ENCODE peak calls at places on chromosomes 4 and X, in nine cellular contexts. Q is NB4, R is type B pancreatic cell, U is transverse colon, F is GM10248, S is neural crest cell, A is tibial nerve, X is coronary artery, Z is epithelial cell of esophagus. V is an unnamed sample.

GRCh38 chrX:153926594-153926862 is 464 bp upstream of the ARHGAP4 start:
- DNase-seq in R (no peak), A (no peak), S (no peak), U (no peak), Z (no peak), X (no peak), F (no peak), Q (no peak), V (peak)

GRCh38 chrX:115494133-115494532 is 66.8 kb upstream of the PLS3 start:
- DNase-seq in Q (no peak), Z (no peak), X (no peak), S (no peak), F (no peak), R (no peak), U (no peak), A (no peak), V (no peak)

GRCh38 chrX:40146471-40147398 is 49.0 kb upstream of the BCOR start:
- DNase-seq in S (peak), Z (no peak), R (peak), F (peak), U (no peak), A (no peak), X (no peak), Q (peak), V (no peak)

GRCh38 chrX:100962811-100963210 is 6.7 kb upstream of the ARL13A start:
- DNase-seq in Q (no peak), F (no peak), U (no peak), R (no peak), S (no peak), Z (no peak), A (no peak), X (no peak), V (no peak)

GRCh38 chr4:149897784-149898183 is 82.1 kb upstream of the IQCM start:
- DNase-seq in F (no peak), Q (peak), S (no peak), Z (peak), U (no peak), X (no peak), A (no peak), R (no peak), V (no peak)

GRCh38 chr4:143921160-143921559 is 15.8 kb upstream of the GYPE start:
- DNase-seq in Q (no peak), R (no peak), Z (no peak), A (no peak), U (no peak), X (no peak), S (no peak), F (no peak), V (no peak)

GRCh38 chr4:123481034-123481433 is 84.4 kb downstream of the SPRY1 start:
- DNase-seq in X (no peak), Z (peak), A (no peak), R (no peak), F (no peak), S (no peak), Q (no peak), U (no peak), V (no peak)

GRCh38 chr4:73127839-73128448 is 58.4 kb upstream of the COX18 start:
- DNase-seq in Q (peak), A (no peak), R (no peak), Z (peak), F (no peak), S (no peak), X (no peak), U (no peak), V (no peak)

GRCh38 chrX:115592997-115593734 is 32.2 kb downstream of the PLS3 start:
- DNase-seq in Q (no peak), R (no peak), A (no peak), X (no peak), S (no peak), Z (peak), F (no peak), U (no peak), V (no peak)

GRCh38 chr4:89303177-89303576 is 4.4 kb downstream of the GPRIN3 start:
- DNase-seq in S (no peak), U (peak), F (no peak), Q (no peak), A (no peak), R (no peak), Z (no peak), X (no peak), V (no peak)

GRCh38 chr4:167622481-167623240 is 388.4 kb upstream of the SPOCK3 start:
- DNase-seq in S (peak), Q (peak), U (peak), Z (peak), F (peak), A (no peak), R (peak), X (no peak), V (no peak)

GRCh38 chr4:48169636-48170035 is 35.6 kb upstream of the TXK start:
- DNase-seq in Z (no peak), U (no peak), R (no peak), S (no peak), Q (no peak), F (no peak), A (no peak), X (no peak), V (no peak)

GRCh38 chr4:52712172-52712990 is 38.8 kb downstream of the ERVMER34-1 start:
- DNase-seq in F (peak), Q (peak), U (peak), X (peak), A (peak), R (peak), Z (peak), S (peak), V (peak)

GRCh38 chrX:16848541-16848940 is 21.6 kb downstream of the RBBP7 start:
- DNase-seq in A (no peak), U (no peak), S (no peak), X (no peak), R (no peak), F (no peak), Q (no peak), Z (no peak), V (no peak)

GRCh38 chr4:110644008-110644407 is 21.1 kb upstream of the PITX2 start:
- DNase-seq in X (no peak), U (no peak), Z (no peak), R (no peak), A (no peak), F (no peak), Q (no peak), S (no peak), V (no peak)

GRCh38 chr4:6568689-6569332 is 6.2 kb upstream of the MAN2B2 start:
- DNase-seq in Q (peak), U (no peak), A (no peak), S (no peak), F (no peak), Z (peak), R (no peak), X (no peak), V (no peak)

GRCh38 chr4:165151734-165152133 is 39.1 kb upstream of the TMEM192 start:
- DNase-seq in F (no peak), R (no peak), U (no peak), A (no peak), Z (peak), S (no peak), X (no peak), Q (no peak), V (no peak)

GRCh38 chr4:80266902-80267380 is 477 bp downstream of the FGF5 start:
- DNase-seq in Z (peak), R (no peak), X (no peak), S (no peak), Q (peak), U (no peak), F (no peak), A (no peak), V (no peak)

GRCh38 chr4:110106946-110107325 is 91.5 kb downstream of the ELOVL6 start:
- DNase-seq in Z (peak), S (no peak), A (no peak), Q (no peak), X (no peak), R (no peak), U (no peak), F (peak), V (no peak)

GRCh38 chr4:184787766-184788503 is 37.8 kb downstream of the ACSL1 start:
- DNase-seq in R (no peak), Q (no peak), S (no peak), A (no peak), F (no peak), U (no peak), X (no peak), Z (no peak), V (no peak)

GRCh38 chr4:14943749-14944148 is 58.5 kb upstream of the CPEB2 start:
- DNase-seq in R (no peak), Q (no peak), F (no peak), X (no peak), A (no peak), S (no peak), U (no peak), Z (peak), V (no peak)

GRCh38 chrX:136708348-136708747 is 60.4 kb downstream of the CD40LG start:
- DNase-seq in F (peak), U (no peak), R (no peak), Q (peak), X (no peak), S (no peak), A (no peak), Z (peak), V (no peak)

GRCh38 chr4:185573651-185574199 is 38.4 kb upstream of the PDLIM3 start:
- DNase-seq in Z (peak), X (no peak), A (no peak), U (no peak), S (no peak), F (no peak), Q (no peak), R (no peak), V (no peak)

GRCh38 chrX:150940844-150941495 is 42.2 kb upstream of the HMGB3 start:
- DNase-seq in F (no peak), X (no peak), Z (no peak), S (no peak), U (peak), R (no peak), A (no peak), Q (no peak), V (no peak)

GRCh38 chrX:53678667-53679066 is 7.9 kb downstream of the HUWE1 start:
- DNase-seq in Z (peak), R (no peak), X (no peak), U (no peak), A (no peak), F (no peak), S (no peak), Q (peak), V (no peak)

GRCh38 chr4:968621-969394 is 4.6 kb downstream of the DGKQ start:
- DNase-seq in S (no peak), F (no peak), Z (no peak), X (no peak), A (no peak), U (no peak), R (no peak), Q (no peak), V (no peak)

GRCh38 chrX:9272166-9272565 is 192.7 kb upstream of the TBL1X start:
- DNase-seq in U (no peak), F (no peak), S (no peak), Q (no peak), A (no peak), X (no peak), R (no peak), Z (no peak), V (no peak)

GRCh38 chr4:145755802-145756201 is 75.9 kb downstream of the C4orf51 start:
- DNase-seq in Z (no peak), F (no peak), R (no peak), U (no peak), X (no peak), A (no peak), Q (no peak), S (no peak), V (no peak)

GRCh38 chrX:145817666-145818521 is at the start of gene SLITRK2:
- DNase-seq in F (no peak), U (no peak), S (peak), Z (peak), R (no peak), X (no peak), Q (no peak), A (no peak), V (no peak)

GRCh38 chr4:70701271-70701670 is 12.9 kb downstream of the UTP3 start:
- DNase-seq in Z (peak), A (no peak), Q (no peak), R (no peak), X (no peak), U (no peak), F (no peak), S (no peak), V (no peak)

GRCh38 chr4:130092187-130093015 is 996.4 kb downstream of the C4orf33 start:
- DNase-seq in F (no peak), X (no peak), S (no peak), U (no peak), Z (no peak), A (no peak), R (no peak), Q (no peak), V (no peak)

GRCh38 chr4:3780347-3781171 is 14.4 kb downstream of the ADRA2C start:
- DNase-seq in Q (no peak), X (no peak), U (no peak), S (no peak), F (no peak), Z (no peak), A (no peak), R (no peak), V (no peak)

GRCh38 chr4:6929735-6930464 is 20.3 kb downstream of the TBC1D14 start:
- DNase-seq in Q (peak), F (no peak), S (no peak), A (no peak), Z (no peak), U (peak), X (no peak), R (no peak), V (no peak)

GRCh38 chrX:679161-679979 is 48.8 kb downstream of the SHOX start:
- DNase-seq in Z (no peak), A (no peak), Q (no peak), U (no peak), F (no peak), X (no peak), S (peak), R (no peak), V (no peak)

GRCh38 chr4:8289151-8289750 is 19.7 kb downstream of the HTRA3 start:
- DNase-seq in A (no peak), Q (no peak), U (no peak), X (no peak), F (no peak), Z (no peak), R (no peak), S (no peak), V (no peak)

GRCh38 chrX:97074400-97074799 is 190.7 kb downstream of the RPA4 start:
- DNase-seq in Q (no peak), F (no peak), R (no peak), X (no peak), Z (peak), A (no peak), U (no peak), S (no peak), V (no peak)

GRCh38 chrX:150094996-150095395 is 156.7 kb upstream of the EOLA2 start:
- DNase-seq in U (no peak), A (no peak), S (no peak), X (no peak), Q (no peak), F (no peak), Z (peak), R (no peak), V (no peak)

GRCh38 chrX:41148553-41148952 is 63.3 kb downstream of the USP9X start:
- DNase-seq in Q (no peak), U (no peak), Z (peak), F (no peak), A (no peak), S (no peak), R (no peak), X (no peak), V (no peak)

GRCh38 chrX:82677281-82677680 is 830.8 kb upstream of the POU3F4 start:
- DNase-seq in F (no peak), X (no peak), A (no peak), S (no peak), U (no peak), Z (no peak), Q (no peak), R (no peak), V (no peak)

DNA sequence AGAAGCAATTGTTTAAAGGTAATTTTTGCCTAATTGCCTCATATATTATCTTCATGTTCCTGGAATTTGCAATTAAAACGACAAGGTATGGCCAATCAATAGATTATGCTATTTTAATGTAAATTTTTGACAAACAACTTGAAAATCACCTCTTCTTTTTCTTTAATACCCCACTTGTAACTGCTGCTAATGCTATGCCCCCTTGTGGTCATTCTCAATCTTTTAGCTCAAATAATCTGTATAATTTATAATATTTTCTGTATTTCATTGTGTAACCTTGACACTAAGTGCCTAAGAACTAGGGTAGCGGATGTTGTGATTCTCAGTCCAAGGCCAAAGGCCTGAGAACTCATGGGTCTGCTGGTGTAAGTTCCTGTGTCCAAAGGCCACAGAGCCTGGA is 831.7 kb upstream of the POU3F4 start:
- DNase-seq in Z (peak), Q (peak), S (no peak), A (no peak), X (no peak), U (no peak), F (no peak), R (no peak), V (no peak)
- TF ChIP-seq CTCF in Z (peak), Q (no peak), S (peak), A (no peak), X (no peak), U (no peak), F (no peak), R (peak), V (no peak)

GRCh38 chrX:31663172-31663571 is 591.3 kb upstream of the FTHL17 start:
- DNase-seq in R (no peak), F (no peak), S (no peak), Z (no peak), U (no peak), Q (no peak), A (no peak), X (no peak), V (no peak)

GRCh38 chrX:31661280-31661679 is 589.4 kb upstream of the FTHL17 start:
- DNase-seq in Q (no peak), F (no peak), Z (no peak), S (no peak), X (no peak), A (no peak), R (no peak), U (no peak), V (no peak)

GRCh38 chrX:31653395-31653794 is 581.6 kb upstream of the FTHL17 start:
- DNase-seq in S (no peak), X (no peak), F (no peak), R (no peak), Q (no peak), A (no peak), Z (no peak), U (no peak), V (no peak)

GRCh38 chrX:31656013-31656412 is 584.2 kb upstream of the FTHL17 start:
- DNase-seq in Z (peak), A (no peak), Q (no peak), U (no peak), F (no peak), X (no peak), S (no peak), R (no peak), V (no peak)

DNA sequence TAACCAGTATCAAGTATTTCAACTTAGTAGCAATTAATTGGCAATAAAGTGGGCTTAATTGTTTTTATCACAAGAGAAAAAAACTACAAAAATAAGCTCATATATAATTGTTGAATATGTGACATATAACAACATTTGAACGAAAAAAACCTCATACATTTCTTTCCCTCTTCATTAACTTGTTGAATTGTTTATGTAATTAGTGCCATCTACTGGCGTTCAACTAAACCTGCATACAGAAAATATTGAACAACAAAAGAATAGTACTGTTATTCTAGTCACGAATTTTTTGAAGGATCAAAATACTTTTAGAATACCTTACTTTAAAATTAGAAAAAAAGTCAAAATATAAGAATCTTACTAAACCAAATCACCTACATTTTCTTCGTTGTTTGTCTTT is 586.5 kb upstream of the FTHL17 start:
- DNase-seq in Z (peak), X (no peak), A (no peak), U (no peak), S (no peak), R (no peak), Q (peak), F (peak), V (no peak)
- TF ChIP-seq CTCF in Z (peak), X (peak), A (no peak), U (peak), S (peak), R (peak), Q (peak), F (peak), V (no peak)

GRCh38 chr4:148052448-148052847 is 320.6 kb downstream of the ARHGAP10 start:
- DNase-seq in U (no peak), Z (no peak), R (no peak), X (no peak), F (no peak), Q (no peak), A (no peak), S (no peak), V (no peak)
- TF ChIP-seq CTCF in U (no peak), Z (no peak), R (no peak), X (no peak), F (no peak), Q (no peak), A (no peak), S (no peak), V (no peak)

DNA sequence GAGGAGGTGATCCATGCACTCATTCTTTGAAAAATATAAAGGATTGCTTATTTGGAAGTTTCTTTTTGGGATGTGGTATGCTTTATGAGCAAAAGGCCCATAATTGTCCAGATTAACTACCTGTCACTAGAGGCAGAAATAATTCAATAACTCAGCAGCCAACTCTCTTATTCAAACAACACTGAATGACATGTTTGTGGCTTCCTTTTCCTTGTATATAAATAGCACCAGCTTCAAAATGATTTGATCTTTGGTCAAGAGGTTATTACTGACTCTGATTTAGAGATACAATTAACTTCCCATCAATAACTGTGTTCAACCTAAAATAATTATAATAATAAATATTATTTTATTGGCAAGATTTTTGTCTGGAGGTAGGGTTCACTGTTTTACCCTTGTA is 232.3 kb downstream of the AFF2 start:
- DNase-seq in U (no peak), Z (no peak), F (no peak), R (no peak), X (no peak), Q (no peak), A (no peak), S (no peak), V (no peak)
- TF ChIP-seq CTCF in U (no peak), Z (no peak), F (no peak), R (no peak), X (no peak), Q (no peak), A (no peak), S (no peak), V (no peak)

GRCh38 chr4:168842186-168842585 is 167.9 kb downstream of the CBR4 start:
- DNase-seq in A (no peak), S (no peak), Q (no peak), X (no peak), U (no peak), Z (peak), R (no peak), F (no peak), V (no peak)
- TF ChIP-seq CTCF in A (no peak), S (no peak), Q (no peak), X (no peak), U (no peak), Z (no peak), R (no peak), F (no peak), V (no peak)

GRCh38 chrX:7088968-7089615 is 58.4 kb upstream of the STS start:
- DNase-seq in U (no peak), S (no peak), Q (peak), R (no peak), X (no peak), Z (no peak), F (peak), A (no peak), V (no peak)
- TF ChIP-seq CTCF in U (no peak), S (no peak), Q (no peak), R (peak), X (no peak), Z (no peak), F (peak), A (no peak), V (no peak)

V was measured in natural killer cell.